ENCODE peak calls at places on chromosomes 2 and 18, in eight cellular contexts. E, R, X, Z, F, A, O and W are unnamed samples.

GRCh38 chr2:145592362-145592761 is 1072.4 kb upstream of the ZEB2 start:
- DNase-seq in E (no peak), R (peak; percentile 58), X (no peak), Z (no peak), F (no peak), A (no peak), O (no peak), W (no peak)

GRCh38 chr2:224613543-224614317 is 28.6 kb upstream of the CUL3 start:
- DNase-seq in E (no peak), R (no peak), X (no peak), Z (no peak), F (no peak), A (no peak), O (no peak), W (no peak)

GRCh38 chr18:21468514-21469164 is 131.9 kb downstream of the ESCO1 start:
- DNase-seq in E (no peak), R (no peak), X (no peak), Z (no peak), F (no peak), A (peak; percentile 84), O (no peak), W (no peak)

GRCh38 chr2:239153806-239154591 is 246.8 kb downstream of the HDAC4 start:
- DNase-seq in E (no peak), R (no peak), X (peak; percentile 37), Z (no peak), F (no peak), A (no peak), O (no peak), W (no peak)

GRCh38 chr2:10835052-10835970 is 22.7 kb upstream of the PDIA6 start:
- DNase-seq in E (peak; percentile 24), R (peak; percentile 54), X (peak; percentile 86), Z (no peak), F (no peak), A (peak; percentile 37), O (peak; percentile 59), W (peak; percentile 70)

GRCh38 chr2:197674060-197674459 is 1.3 kb downstream of the RFTN2 start:
- DNase-seq in E (no peak), R (no peak), X (no peak), Z (no peak), F (no peak), A (no peak), O (no peak), W (no peak)

GRCh38 chr18:24811963-24812681 is 351.7 kb downstream of the HRH4 start:
- DNase-seq in E (no peak), R (no peak), X (no peak), Z (no peak), F (no peak), A (no peak), O (no peak), W (no peak)

GRCh38 chr2:24008672-24009366 is 1.1 kb upstream of the MFSD2B start:
- DNase-seq in E (no peak), R (no peak), X (no peak), Z (no peak), F (no peak), A (no peak), O (no peak), W (no peak)

GRCh38 chr2:235005023-235005422 is 53.2 kb downstream of the SH3BP4 start:
- DNase-seq in E (no peak), R (no peak), X (no peak), Z (no peak), F (no peak), A (no peak), O (no peak), W (no peak)

GRCh38 chr2:219688560-219689445 is 61.4 kb downstream of the SLC4A3 start:
- DNase-seq in E (peak; percentile 86), R (peak; percentile 90), X (no peak), Z (peak; percentile 95), F (peak; percentile 64), A (peak; percentile 87), O (no peak), W (no peak)

GRCh38 chr18:34097312-34097711 is 127.4 kb downstream of the NOL4 start:
- DNase-seq in E (no peak), R (peak; percentile 16), X (no peak), Z (no peak), F (no peak), A (peak; percentile 11), O (no peak), W (no peak)

GRCh38 chr2:11250400-11251277 is 93.8 kb downstream of the ROCK2 start:
- DNase-seq in E (no peak), R (peak; percentile 46), X (no peak), Z (peak; percentile 37), F (no peak), A (no peak), O (no peak), W (no peak)

GRCh38 chr2:135072125-135072997 is 20.3 kb downstream of the RAB3GAP1 start:
- DNase-seq in E (peak; percentile 44), R (peak; percentile 28), X (no peak), Z (no peak), F (no peak), A (no peak), O (no peak), W (no peak)

GRCh38 chr2:237541242-237541641 is 25.1 kb upstream of the PRLH start:
- DNase-seq in E (no peak), R (no peak), X (no peak), Z (no peak), F (no peak), A (no peak), O (no peak), W (no peak)

GRCh38 chr18:69217271-69217670 is 183.4 kb upstream of the DOK6 start:
- DNase-seq in E (no peak), R (no peak), X (no peak), Z (no peak), F (no peak), A (no peak), O (no peak), W (no peak)

GRCh38 chr2:168060956-168061750 is 186.2 kb downstream of the STK39 start:
- DNase-seq in E (peak; percentile 44), R (peak; percentile 66), X (no peak), Z (peak; percentile 20), F (no peak), A (peak; percentile 62), O (no peak), W (no peak)

GRCh38 chr2:86044045-86044444 is 61.6 kb downstream of the POLR1A start:
- DNase-seq in E (no peak), R (no peak), X (no peak), Z (no peak), F (no peak), A (no peak), O (no peak), W (no peak)

DNA sequence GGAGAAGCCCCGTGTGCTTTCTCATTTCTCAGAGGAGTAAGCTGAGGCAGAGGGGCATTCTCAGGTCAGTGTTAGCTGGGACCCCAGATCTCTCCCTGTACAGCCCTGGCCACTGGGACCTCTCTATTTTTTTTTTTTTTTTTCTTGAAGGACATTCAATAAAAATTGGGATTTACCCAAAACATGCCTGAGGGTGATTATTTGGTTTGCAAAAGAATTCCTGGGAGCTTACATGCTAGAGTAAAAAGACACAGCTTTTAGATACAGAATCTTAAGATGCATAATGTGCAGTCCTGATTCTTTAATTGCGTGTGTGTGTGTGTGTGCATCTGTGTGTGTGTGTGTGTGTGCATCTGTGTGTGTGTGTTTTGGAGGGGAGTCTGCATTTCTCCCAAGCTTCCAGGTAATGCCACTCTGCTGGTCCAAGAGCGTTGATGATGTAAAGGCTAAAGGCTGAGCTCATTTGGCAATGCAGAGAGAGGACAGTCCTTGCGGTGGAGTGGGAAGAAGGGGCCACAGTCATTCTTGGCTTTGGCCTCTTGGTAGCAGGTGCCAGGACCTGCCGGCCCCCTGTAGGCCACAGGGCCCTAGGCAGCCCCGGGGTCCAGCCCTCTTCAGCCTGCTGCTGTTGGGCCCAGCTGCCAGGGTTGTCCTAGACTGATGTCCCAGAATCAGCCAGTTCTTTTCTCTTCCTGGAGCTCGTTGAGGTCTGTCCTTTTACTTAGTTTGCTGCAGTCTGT is 74.1 kb upstream of the MCFD2 start:
- DNase-seq in E (no peak), R (no peak), X (no peak), Z (no peak), F (no peak), A (no peak), O (no peak), W (no peak)
- TF ChIP-seq CTCF in E (no peak), R (no peak), X (peak; percentile 23), Z (no peak), F (no peak), A (peak; percentile 8), O (no peak), W (no peak)

DNA sequence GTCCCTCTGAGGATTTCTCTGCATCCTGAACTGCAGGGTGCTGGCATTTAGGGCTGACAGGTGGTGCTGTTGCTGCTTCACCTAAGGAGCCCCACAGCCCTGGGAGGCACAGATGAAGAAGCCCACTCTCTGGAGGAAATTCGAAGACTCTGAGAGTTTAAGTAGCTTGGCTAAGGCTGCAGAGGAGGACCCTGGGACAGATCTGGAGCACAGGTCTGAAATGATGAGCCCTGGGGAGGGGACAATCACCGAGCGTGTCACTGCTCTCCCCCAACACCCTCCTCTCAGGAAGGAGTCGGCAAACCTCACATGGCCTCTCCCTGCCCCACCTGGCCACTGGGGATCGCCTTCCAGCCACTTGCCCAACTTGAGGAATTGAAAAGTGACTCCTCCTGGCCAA is 18.6 kb downstream of the CYP27C1 start:
- DNase-seq in E (no peak), R (no peak), X (peak; percentile 43), Z (no peak), F (no peak), A (no peak), O (no peak), W (no peak)
- TF ChIP-seq CTCF in E (no peak), R (no peak), X (no peak), Z (no peak), F (no peak), A (no peak), O (no peak), W (no peak)

DNA sequence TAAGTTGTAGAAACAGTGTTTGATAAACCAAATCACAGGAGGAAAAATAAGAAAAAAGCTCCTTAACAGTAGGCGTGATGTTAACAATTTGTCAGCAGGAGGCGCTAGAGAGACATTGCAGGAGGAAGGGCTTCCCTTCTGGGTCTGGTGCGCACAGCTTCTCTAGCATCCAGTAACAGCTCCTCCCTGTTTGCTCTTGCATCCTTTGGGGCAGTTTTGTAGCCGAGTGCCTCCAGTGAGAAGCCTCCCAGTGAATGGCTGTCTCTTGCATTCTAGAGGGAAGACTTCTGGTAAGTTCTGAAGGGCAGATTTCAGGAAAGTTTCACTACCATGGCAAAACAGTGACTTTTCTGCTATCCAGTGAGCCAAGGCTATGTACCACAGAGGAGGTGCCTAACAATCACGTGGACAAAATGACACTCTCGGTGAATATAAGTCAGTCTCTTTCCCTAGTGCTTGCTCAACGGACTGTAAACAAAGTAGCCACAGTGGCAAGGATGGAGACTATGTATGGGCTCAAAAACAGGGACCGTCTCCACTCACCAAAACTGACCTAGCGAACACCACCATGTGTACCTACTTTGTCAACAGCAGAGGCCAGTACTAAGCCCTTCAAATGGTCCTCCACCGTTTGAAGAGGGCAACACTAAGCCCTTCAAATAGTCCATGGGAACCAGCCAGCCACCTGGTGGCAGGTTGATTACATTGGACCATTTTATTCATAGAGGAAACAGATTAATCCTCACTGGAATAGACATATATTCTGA is 9.6 kb upstream of the ZNF396 start:
- DNase-seq in E (peak; percentile 82), R (peak; percentile 95), X (no peak), Z (peak; percentile 59), F (peak; percentile 37), A (peak; percentile 89), O (no peak), W (peak; percentile 46)
- TF ChIP-seq CTCF in E (peak; percentile 94), R (peak; percentile 93), X (peak; percentile 94), Z (peak; percentile 94), F (peak; percentile 94), A (peak; percentile 94), O (peak; percentile 82), W (peak; percentile 96)

DNA sequence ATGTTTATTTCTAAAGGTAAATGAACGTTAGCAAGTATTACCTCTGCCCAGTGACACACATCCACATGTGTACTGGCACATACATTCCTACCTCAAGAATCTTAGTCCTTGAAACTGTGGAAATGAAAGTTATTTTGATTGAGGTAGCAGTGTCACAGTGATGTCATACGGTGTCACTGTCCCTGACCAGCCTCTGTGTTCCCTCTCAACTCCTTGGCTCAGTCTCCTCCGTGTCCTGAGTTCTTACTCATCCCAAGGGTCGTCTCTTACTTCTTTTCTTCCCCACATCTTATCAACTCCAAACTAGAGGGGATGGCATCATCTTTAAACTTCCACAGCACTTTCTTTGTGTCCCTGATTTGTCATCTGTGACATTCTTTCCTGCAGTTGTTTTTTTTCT is 3.3 kb downstream of the NCK2 start:
- DNase-seq in E (no peak), R (peak; percentile 36), X (no peak), Z (no peak), F (no peak), A (peak; percentile 12), O (no peak), W (no peak)
- TF ChIP-seq CTCF in E (no peak), R (no peak), X (no peak), Z (no peak), F (no peak), A (no peak), O (no peak), W (no peak)